ENCODE peak calls at places on chromosomes 12 and 14, in four cellular contexts. I, N, Q and W are unnamed samples.

GRCh38 chr14:75864352-75864751 is 117.4 kb downstream of the TGFB3 start:
- DNase-seq in Q (no peak), I (no peak), N (no peak), W (no peak)

GRCh38 chr14:69501362-69501964 is 16.9 kb downstream of the PLEKHD1 start:
- DNase-seq in Q (no peak), I (no peak), N (no peak), W (no peak)

GRCh38 chr14:96176275-96176674 is 28.4 kb upstream of the BDKRB2 start:
- DNase-seq in N (no peak), I (no peak), Q (no peak), W (no peak)

GRCh38 chr12:110100315-110100970 is 23.7 kb upstream of the IFT81 start:
- DNase-seq in I (no peak), Q (peak; percentile 71), N (peak; percentile 74), W (peak; percentile 61)

GRCh38 chr12:107320929-107321618 is 227.7 kb upstream of the CRY1 start:
- DNase-seq in I (peak; percentile 65), N (no peak), Q (peak; percentile 53), W (no peak)

GRCh38 chr14:73289729-73290128 is 52.4 kb downstream of the PAPLN start:
- DNase-seq in I (no peak), N (no peak), Q (no peak), W (no peak)

GRCh38 chr12:5969974-5970690 is 25.1 kb upstream of the ANO2 start:
- DNase-seq in N (no peak), Q (no peak), I (no peak), W (no peak)

GRCh38 chr14:51020024-51020710 is 74.7 kb downstream of the TRIM9 start:
- DNase-seq in Q (no peak), N (no peak), I (no peak), W (no peak)

GRCh38 chr14:59969319-59969718 is 49.4 kb downstream of the LRRC9 start:
- DNase-seq in N (no peak), I (no peak), Q (no peak), W (no peak)

GRCh38 chr12:1760566-1761382 is 59.6 kb upstream of the LRTM2 start:
- DNase-seq in Q (no peak), N (no peak), I (no peak), W (no peak)

GRCh38 chr12:94374124-94374523 is 85.5 kb downstream of the CEP83 start:
- DNase-seq in N (no peak), I (no peak), Q (no peak), W (no peak)

GRCh38 chr12:75725505-75726120 is 214.2 kb upstream of the KRR1 start:
- DNase-seq in N (no peak), Q (no peak), I (no peak), W (no peak)

GRCh38 chr12:65878540-65878939 is 54.3 kb downstream of the HMGA2 start:
- DNase-seq in Q (no peak), N (no peak), I (no peak), W (no peak)

GRCh38 chr14:87121716-87122115 is 871.3 kb downstream of the GALC start:
- DNase-seq in Q (no peak), I (no peak), N (no peak), W (no peak)

GRCh38 chr12:21130998-21131397 is at the start of gene SLCO1B1:
- DNase-seq in N (no peak), I (no peak), Q (no peak), W (no peak)

GRCh38 chr12:26341481-26341880 is 146.1 kb downstream of the SSPN start:
- DNase-seq in I (no peak), N (no peak), Q (no peak), W (no peak)

GRCh38 chr12:104237930-104238329 is 22.4 kb downstream of the TXNRD1 start:
- DNase-seq in Q (no peak), N (no peak), I (no peak), W (no peak)

GRCh38 chr12:62211510-62211909 is 48.7 kb upstream of the USP15 start:
- DNase-seq in Q (no peak), N (no peak), I (no peak), W (no peak)

GRCh38 chr12:114163766-114164165 is 197.6 kb upstream of the RBM19 start:
- DNase-seq in N (no peak), I (no peak), Q (no peak), W (no peak)

GRCh38 chr14:65336191-65336591 is 76.3 kb upstream of the FUT8 start:
- DNase-seq in Q (no peak), N (no peak), I (no peak), W (no peak)

DNA sequence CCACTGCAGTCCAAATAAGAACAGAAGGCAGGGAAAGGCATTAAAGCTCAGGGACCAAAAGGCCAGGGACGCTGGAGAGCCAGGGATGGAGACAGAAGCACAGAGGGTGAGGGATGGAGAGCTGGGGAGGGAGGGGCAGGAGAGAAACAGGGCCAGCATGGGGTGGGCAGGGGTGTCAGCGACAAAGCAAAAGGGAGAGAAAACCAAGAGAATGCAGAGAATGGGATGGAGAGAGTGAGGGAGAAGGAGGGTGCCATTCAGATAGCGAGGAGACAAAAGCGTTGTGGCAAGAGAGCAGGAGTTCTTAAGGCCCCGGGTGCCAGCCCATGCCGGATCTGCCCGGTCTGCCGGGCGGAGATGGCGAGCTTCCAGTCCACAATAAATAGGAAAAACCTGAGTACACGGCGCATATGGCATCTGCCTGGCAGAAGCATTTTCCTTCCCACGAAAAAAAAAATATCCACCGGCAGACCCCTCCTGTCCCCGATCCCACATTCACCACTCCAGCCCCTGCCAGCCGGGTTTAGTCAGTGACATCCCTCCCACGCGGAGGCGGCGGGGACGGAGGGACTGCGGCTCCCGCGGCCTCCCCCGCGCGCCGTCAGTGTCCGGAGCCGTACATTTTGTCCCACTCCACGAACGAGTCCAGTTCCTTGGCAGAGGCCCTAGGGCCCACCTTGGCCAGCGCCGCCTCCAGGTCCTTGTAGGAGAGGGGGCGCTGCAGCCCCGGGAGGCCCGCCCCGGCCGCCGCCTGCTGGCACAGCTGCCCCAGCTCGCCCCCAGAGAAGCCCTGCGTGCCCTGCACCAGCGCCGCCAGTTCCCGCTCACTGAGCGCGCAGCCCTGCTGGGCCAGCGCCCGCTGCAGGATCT is 28.4 kb downstream of the FIGNL2 start:
- DNase-seq in I (no peak), N (no peak), Q (no peak), W (no peak)
- TF ChIP-seq CTCF in I (no peak), N (no peak), Q (no peak), W (no peak)

GRCh38 chr14:100899841-100900771 is 3.4 kb downstream of the RTL1 start:
- DNase-seq in N (peak; percentile 42), Q (no peak), I (no peak), W (no peak)

GRCh38 chr14:100901391-100902183 is 1.9 kb downstream of the RTL1 start:
- DNase-seq in I (no peak), Q (no peak), N (peak; percentile 27), W (no peak)

GRCh38 chr14:100898935-100899840 is 4.3 kb downstream of the RTL1 start:
- DNase-seq in I (no peak), N (peak; percentile 63), Q (peak; percentile 11), W (no peak)

GRCh38 chr14:100902295-100902694 is 1.2 kb downstream of the RTL1 start:
- DNase-seq in I (no peak), N (peak; percentile 14), Q (no peak), W (no peak)

DNA sequence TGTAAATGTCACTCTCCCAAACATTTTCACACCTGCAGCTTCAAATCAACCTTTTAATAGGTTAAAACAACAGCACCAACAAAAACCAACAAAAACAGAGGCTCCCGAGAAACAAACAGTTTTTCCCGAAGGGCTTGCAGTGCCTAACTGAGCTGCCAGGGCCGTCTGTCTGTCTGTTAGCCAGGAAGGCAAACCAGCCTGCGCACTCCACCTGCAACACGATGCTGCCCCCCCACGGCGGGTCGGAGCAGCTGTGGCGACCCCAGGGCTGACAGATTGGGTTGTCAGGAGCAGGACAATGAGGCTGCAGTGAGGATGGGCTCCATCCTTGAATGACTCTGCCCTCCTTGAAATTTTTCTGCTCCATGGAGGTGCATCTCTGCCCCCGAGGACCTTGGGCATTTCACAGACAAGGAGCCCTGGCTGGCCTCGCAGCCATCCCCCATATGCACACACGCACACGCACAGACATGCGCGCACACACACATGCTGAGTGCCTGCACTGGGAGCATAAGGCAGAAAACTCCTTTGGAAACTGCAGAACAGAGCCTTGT is 2.6 kb downstream of the RTL1 start:
- DNase-seq in I (no peak), N (peak; percentile 80), Q (no peak), W (no peak)
- TF ChIP-seq CTCF in I (no peak), N (peak; percentile 53), Q (no peak), W (no peak)

DNA sequence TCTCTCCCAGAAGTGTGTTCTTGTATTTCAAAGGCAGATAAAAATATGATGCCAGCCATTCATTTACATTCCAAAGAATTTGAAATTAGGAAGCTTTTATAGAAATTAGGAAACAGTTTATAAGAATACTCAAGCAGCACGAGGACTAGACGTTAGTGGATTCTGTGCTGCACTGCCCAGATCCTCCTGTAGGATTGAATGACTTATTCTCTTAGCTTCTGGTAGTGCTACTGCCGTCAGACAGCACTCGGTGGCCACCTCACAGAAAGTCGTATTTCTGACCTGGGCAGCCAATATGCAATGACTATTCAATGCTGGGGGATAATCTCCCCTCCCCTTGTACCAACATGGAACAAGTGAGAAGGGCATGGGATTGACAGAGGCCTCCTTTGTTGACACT is 326.4 kb downstream of the RPL10L start:
- DNase-seq in Q (no peak), I (no peak), N (no peak), W (no peak)
- TF ChIP-seq CTCF in Q (no peak), I (no peak), N (no peak), W (no peak)

GRCh38 chr14:31543969-31544799 is 17.0 kb upstream of the NUBPL start:
- DNase-seq in I (no peak), N (no peak), Q (no peak), W (no peak)
- TF ChIP-seq CTCF in I (no peak), N (no peak), Q (no peak), W (no peak)

GRCh38 chr14:67517083-67517482 is 16.0 kb upstream of the PLEKHH1 start:
- DNase-seq in N (peak; percentile 53), I (no peak), Q (no peak), W (no peak)
- TF ChIP-seq CTCF in N (no peak), I (no peak), Q (no peak), W (no peak)

DNA sequence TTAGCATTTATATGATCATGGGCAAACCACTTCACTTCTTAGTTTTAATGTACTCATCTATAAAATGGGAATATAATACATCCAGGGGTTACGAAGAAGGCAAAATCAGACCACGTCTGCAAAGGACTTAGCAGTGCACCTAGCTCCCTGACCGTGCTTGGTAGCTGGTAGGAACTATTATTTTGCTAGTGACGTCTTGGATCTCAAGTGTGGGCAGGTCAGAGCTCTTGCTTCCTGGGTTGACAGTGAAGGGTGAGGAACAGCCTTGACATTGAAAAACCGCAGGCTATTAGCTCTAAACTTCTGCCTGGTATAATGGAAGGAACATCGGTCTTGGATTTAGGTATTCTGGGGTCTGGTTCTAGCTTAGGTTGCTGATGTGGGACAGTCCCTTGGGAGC is 89.3 kb upstream of the MED13L start:
- DNase-seq in I (no peak), Q (no peak), N (no peak), W (no peak)
- TF ChIP-seq CTCF in I (no peak), Q (no peak), N (no peak), W (no peak)

DNA sequence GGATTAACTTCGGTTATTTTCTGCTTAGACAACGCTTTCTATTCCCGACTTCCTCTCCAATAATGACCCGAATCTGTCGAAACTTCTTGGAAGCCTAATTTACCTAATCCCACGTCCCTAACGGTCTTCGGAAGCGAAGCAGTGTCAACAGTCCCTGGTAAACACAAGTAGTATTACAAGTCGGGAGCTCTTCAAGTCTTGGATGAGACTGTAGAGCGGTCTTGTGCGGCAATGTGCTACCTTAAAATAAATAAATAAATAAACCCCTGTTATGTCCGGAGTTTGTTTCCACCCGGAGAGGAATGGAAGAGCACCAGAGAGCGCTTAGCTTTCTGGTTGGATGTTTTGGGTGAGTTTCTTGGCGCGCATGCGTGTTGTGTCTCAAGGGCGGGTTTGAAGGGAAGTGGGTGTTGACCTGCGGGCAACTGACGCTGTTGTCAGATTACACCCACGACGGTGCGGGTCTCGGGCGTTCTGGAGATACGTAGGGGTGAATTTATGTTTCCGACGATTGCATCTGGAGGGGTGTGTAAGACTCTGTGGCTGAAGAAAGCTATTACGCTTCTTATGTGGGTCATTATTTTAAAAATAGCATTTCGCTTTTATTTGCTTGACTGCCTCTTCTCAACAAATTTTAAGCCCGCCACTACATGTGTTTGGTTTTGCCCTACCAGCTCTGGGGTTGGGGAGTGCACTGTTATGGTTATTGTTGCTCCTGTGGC is at the start of the genes KIAA0586 and TIMM9:
- DNase-seq in N (peak; percentile 94), Q (peak; percentile 97), I (peak; percentile 98), W (peak; percentile 98)
- TF ChIP-seq CTCF in N (no peak), Q (no peak), I (no peak), W (no peak)